ENCODE peak calls at places on chromosomes 5 and 9, in five cellular contexts. One of them, this sample, is unnamed.
A peak's percentile ranks its signal among the peaks of the same experiment; 100 is the strongest.

GRCh38 chr9:36592801-36593583 is 20.3 kb downstream of the MELK start:
- ATAC-seq in upper lobe of left lung: no peak
- ATAC-seq in GM12878: no peak
- ATAC-seq in K562: no peak
- ATAC-seq in HepG2: no peak
- ATAC-seq in this sample: no peak

GRCh38 chr5:75640826-75641225 is 29.6 kb downstream of the ANKDD1B start:
- ATAC-seq in upper lobe of left lung: no peak
- ATAC-seq in GM12878: no peak
- ATAC-seq in K562: no peak
- ATAC-seq in HepG2: no peak
- ATAC-seq in this sample: no peak

GRCh38 chr5:39691136-39691535 is 266.4 kb upstream of the DAB2 start:
- ATAC-seq in upper lobe of left lung: no peak
- ATAC-seq in GM12878: no peak
- ATAC-seq in K562: no peak
- ATAC-seq in HepG2: no peak
- ATAC-seq in this sample: no peak

GRCh38 chr5:127910307-127910956 is 173.1 kb upstream of the SLC12A2 start:
- ATAC-seq in upper lobe of left lung: no peak
- ATAC-seq in GM12878: no peak
- ATAC-seq in K562: no peak
- ATAC-seq in HepG2: no peak
- ATAC-seq in this sample: no peak

GRCh38 chr9:21001581-21001980 is 29.9 kb downstream of the HACD4 start:
- ATAC-seq in upper lobe of left lung: no peak
- ATAC-seq in GM12878: no peak
- ATAC-seq in K562: no peak
- ATAC-seq in HepG2: no peak
- ATAC-seq in this sample: no peak

GRCh38 chr5:42059291-42059690 is 134.2 kb downstream of the FBXO4 start:
- ATAC-seq in upper lobe of left lung: no peak
- ATAC-seq in GM12878: no peak
- ATAC-seq in K562: no peak
- ATAC-seq in HepG2: no peak
- ATAC-seq in this sample: no peak

GRCh38 chr5:124403281-124403680 is 343.2 kb downstream of the ZNF608 start:
- ATAC-seq in upper lobe of left lung: no peak
- ATAC-seq in GM12878: no peak
- ATAC-seq in K562: no peak
- ATAC-seq in HepG2: no peak
- ATAC-seq in this sample: no peak

GRCh38 chr5:87156631-87157030 is 111.1 kb upstream of the RASA1 start:
- ATAC-seq in upper lobe of left lung: no peak
- ATAC-seq in GM12878: no peak
- ATAC-seq in K562: no peak
- ATAC-seq in HepG2: no peak
- ATAC-seq in this sample: no peak

GRCh38 chr9:87115790-87116189 is 168.5 kb upstream of the GAS1 start:
- ATAC-seq in upper lobe of left lung: no peak
- ATAC-seq in GM12878: no peak
- ATAC-seq in K562: no peak
- ATAC-seq in HepG2: no peak
- ATAC-seq in this sample: no peak

GRCh38 chr5:66425842-66426241 is 170.4 kb upstream of the MAST4 start:
- ATAC-seq in upper lobe of left lung: no peak
- ATAC-seq in GM12878: no peak
- ATAC-seq in K562: no peak
- ATAC-seq in HepG2: no peak
- ATAC-seq in this sample: no peak

GRCh38 chr5:88489433-88489832 is 220.8 kb upstream of the TMEM161B start:
- ATAC-seq in upper lobe of left lung: no peak
- ATAC-seq in GM12878: no peak
- ATAC-seq in K562: no peak
- ATAC-seq in HepG2: no peak
- ATAC-seq in this sample: no peak

DNA sequence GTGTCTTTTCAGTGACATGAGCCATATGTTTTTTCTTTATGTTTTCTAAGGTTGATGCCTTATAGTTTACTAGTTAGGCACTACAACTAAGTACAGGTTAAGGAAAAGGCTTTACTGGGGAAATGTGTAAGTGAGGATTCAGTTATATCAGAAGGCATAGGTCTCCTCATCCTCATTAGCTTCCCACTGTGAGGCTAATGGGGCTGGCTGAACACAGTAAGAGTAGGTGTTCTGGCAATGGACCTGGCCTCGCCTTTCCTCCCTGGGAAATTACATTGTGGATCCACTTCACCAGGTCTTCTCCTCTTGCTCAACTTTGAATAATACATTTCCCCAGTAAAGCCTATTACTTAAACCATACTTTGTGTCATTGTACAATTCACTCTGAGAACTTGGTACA is 225.5 kb downstream of the PTPRD start:
- ATAC-seq in upper lobe of left lung: no peak
- ATAC-seq in GM12878: no peak
- ATAC-seq in K562: no peak
- ATAC-seq in HepG2: no peak
- ATAC-seq in this sample: no peak
- TF ChIP-seq EP300 in upper lobe of left lung: no peak
- TF ChIP-seq EP300 in GM12878: no peak
- TF ChIP-seq EP300 in K562: no peak
- TF ChIP-seq EP300 in HepG2: no peak
- TF ChIP-seq EP300 in this sample: no peak

GRCh38 chr9:133560311-133560710 is 25.8 kb downstream of the ADAMTSL2 start:
- ATAC-seq in upper lobe of left lung: no peak
- ATAC-seq in GM12878: no peak
- ATAC-seq in K562: no peak
- ATAC-seq in HepG2: no peak
- ATAC-seq in this sample: no peak
- TF ChIP-seq POLR2A in upper lobe of left lung: no peak
- TF ChIP-seq POLR2A in GM12878: no peak
- TF ChIP-seq POLR2A in K562: no peak
- TF ChIP-seq POLR2A in HepG2: no peak
- TF ChIP-seq POLR2A in this sample: no peak

DNA sequence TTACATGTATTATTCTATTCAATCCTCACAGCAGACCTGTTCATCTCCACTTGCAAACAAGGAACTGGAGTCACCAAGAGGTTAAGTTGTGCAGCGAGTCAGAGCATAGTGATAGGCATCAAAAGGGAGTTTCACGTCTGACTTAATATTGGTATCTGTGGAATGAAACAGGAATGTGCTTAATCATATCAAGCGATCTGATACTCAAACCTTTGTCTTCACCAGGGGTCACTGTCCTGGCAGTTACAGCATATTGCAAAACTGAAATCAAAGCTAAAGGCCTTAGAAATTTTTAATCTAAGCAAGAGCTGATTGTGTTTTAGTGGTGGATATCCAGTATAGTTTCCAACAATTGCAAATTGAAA is 271.6 kb downstream of the PLK2 start:
- ATAC-seq in upper lobe of left lung: no peak
- ATAC-seq in GM12878: no peak
- ATAC-seq in K562: no peak
- ATAC-seq in HepG2: no peak
- ATAC-seq in this sample: no peak
- TF ChIP-seq POLR2AphosphoS5 in upper lobe of left lung: no peak
- TF ChIP-seq POLR2AphosphoS5 in GM12878: no peak
- TF ChIP-seq POLR2AphosphoS5 in K562: no peak
- TF ChIP-seq POLR2AphosphoS5 in HepG2: no peak
- TF ChIP-seq POLR2AphosphoS5 in this sample: no peak

GRCh38 chr5:61298580-61298979 is 33.5 kb upstream of the ZSWIM6 start:
- ATAC-seq in upper lobe of left lung: no peak
- ATAC-seq in GM12878: no peak
- ATAC-seq in K562: no peak
- ATAC-seq in HepG2: no peak
- ATAC-seq in this sample: no peak
- TF ChIP-seq EP300 in upper lobe of left lung: no peak
- TF ChIP-seq EP300 in GM12878: no peak
- TF ChIP-seq EP300 in K562: no peak
- TF ChIP-seq EP300 in HepG2: no peak
- TF ChIP-seq EP300 in this sample: no peak

GRCh38 chr5:169970911-169971436 is 9.3 kb downstream of the INSYN2B start:
- ATAC-seq in upper lobe of left lung: peak; percentile 73
- ATAC-seq in GM12878: no peak
- ATAC-seq in K562: no peak
- ATAC-seq in HepG2: no peak
- ATAC-seq in this sample: no peak
- TF ChIP-seq POLR2A in upper lobe of left lung: no peak
- TF ChIP-seq POLR2A in GM12878: no peak
- TF ChIP-seq POLR2A in K562: no peak
- TF ChIP-seq POLR2A in HepG2: no peak
- TF ChIP-seq POLR2A in this sample: no peak

GRCh38 chr5:132265336-132266030 is 8.0 kb downstream of the PDLIM4 start:
- ATAC-seq in upper lobe of left lung: peak; percentile 81
- ATAC-seq in GM12878: no peak
- ATAC-seq in K562: no peak
- ATAC-seq in HepG2: peak; percentile 17
- ATAC-seq in this sample: peak; percentile 88
- TF ChIP-seq POLR2AphosphoS5 in upper lobe of left lung: peak; percentile 16
- TF ChIP-seq POLR2AphosphoS5 in GM12878: no peak
- TF ChIP-seq POLR2AphosphoS5 in K562: no peak
- TF ChIP-seq POLR2AphosphoS5 in HepG2: no peak
- TF ChIP-seq POLR2AphosphoS5 in this sample: peak; percentile 90

DNA sequence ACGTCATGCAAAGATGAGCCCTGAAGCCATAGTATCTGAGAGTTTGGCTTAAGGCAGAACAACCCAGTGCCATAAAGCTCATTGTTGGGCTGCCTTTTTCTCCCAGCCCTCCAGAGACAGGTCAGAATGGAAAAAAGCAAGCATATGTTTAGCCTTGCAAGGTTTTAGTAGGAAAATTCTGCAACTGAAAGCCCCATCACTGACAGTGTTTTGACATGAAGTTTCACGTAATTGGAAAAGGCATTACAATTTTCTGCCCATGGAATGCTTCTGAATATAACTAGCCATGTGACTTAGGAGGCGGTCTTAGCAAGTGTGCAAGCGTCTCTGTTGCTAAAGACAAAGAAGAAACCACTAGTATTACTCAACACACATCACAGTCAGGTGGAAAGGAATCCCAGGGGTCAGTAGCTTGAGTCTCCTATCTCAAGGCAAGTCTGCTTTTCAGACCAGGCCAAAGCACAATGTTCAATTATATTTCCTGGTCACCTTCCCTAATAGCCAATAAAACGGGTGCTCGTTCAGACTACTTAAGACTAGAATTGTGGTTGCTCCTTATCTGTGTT is 117.6 kb downstream of the CARTPT start:
- ATAC-seq in upper lobe of left lung: no peak
- ATAC-seq in GM12878: no peak
- ATAC-seq in K562: no peak
- ATAC-seq in HepG2: no peak
- ATAC-seq in this sample: no peak
- TF ChIP-seq EP300 in upper lobe of left lung: no peak
- TF ChIP-seq EP300 in GM12878: no peak
- TF ChIP-seq EP300 in K562: no peak
- TF ChIP-seq EP300 in HepG2: no peak
- TF ChIP-seq EP300 in this sample: no peak

GRCh38 chr5:73938280-73938937 is 312.4 kb downstream of the ARHGEF28 start:
- ATAC-seq in upper lobe of left lung: peak; percentile 82
- ATAC-seq in GM12878: no peak
- ATAC-seq in K562: no peak
- ATAC-seq in HepG2: no peak
- ATAC-seq in this sample: no peak
- TF ChIP-seq POLR2A in upper lobe of left lung: no peak
- TF ChIP-seq POLR2A in GM12878: no peak
- TF ChIP-seq POLR2A in K562: no peak
- TF ChIP-seq POLR2A in HepG2: no peak
- TF ChIP-seq POLR2A in this sample: no peak

GRCh38 chr9:89383030-89383720 is 64.9 kb downstream of the SECISBP2 start:
- ATAC-seq in upper lobe of left lung: no peak
- ATAC-seq in GM12878: peak; percentile 24
- ATAC-seq in K562: no peak
- ATAC-seq in HepG2: no peak
- ATAC-seq in this sample: no peak
- TF ChIP-seq POLR2AphosphoS5 in upper lobe of left lung: no peak
- TF ChIP-seq POLR2AphosphoS5 in GM12878: no peak
- TF ChIP-seq POLR2AphosphoS5 in K562: no peak
- TF ChIP-seq POLR2AphosphoS5 in HepG2: no peak
- TF ChIP-seq POLR2AphosphoS5 in this sample: no peak

DNA sequence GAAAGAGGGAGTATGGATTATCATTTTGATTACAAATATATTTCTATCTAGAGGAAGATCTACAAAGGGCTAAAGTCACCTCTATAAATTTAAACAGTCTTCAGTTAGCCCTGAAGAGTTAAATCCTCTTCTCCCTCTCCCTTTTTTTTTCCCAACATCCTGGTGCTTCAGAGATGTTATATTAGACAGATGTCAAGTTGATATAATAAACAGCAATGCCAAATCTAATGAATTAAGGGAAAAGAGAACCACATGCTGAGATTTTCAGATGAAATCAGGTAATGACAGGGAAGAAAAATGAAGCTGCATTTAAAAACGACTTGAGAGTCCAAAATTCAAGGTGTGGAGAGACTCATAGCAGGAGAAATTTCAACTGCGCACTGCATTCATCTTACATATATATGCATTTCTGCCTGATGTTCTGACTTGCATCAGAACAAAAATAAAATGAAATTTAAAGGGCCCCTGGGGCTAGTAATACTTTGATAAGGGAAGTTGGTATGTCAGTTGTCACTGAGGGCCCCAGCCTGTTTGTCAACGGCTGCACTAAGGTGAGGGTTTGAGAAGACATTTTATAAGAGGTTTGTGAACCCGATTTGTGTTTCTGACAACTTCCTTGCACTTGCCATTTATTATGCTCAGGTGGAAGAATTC is 338.9 kb upstream of the PANK3 start:
- ATAC-seq in upper lobe of left lung: no peak
- ATAC-seq in GM12878: no peak
- ATAC-seq in K562: no peak
- ATAC-seq in HepG2: no peak
- ATAC-seq in this sample: no peak
- TF ChIP-seq EP300 in upper lobe of left lung: no peak
- TF ChIP-seq EP300 in GM12878: no peak
- TF ChIP-seq EP300 in K562: no peak
- TF ChIP-seq EP300 in HepG2: no peak
- TF ChIP-seq EP300 in this sample: no peak